ENCODE peak calls at places on chromosomes 5 and 9, in four cellular contexts. A is IMR-90, C is K562, M is endothelial cell of umbilical vein. K is an unnamed sample. For H3K9me1, the result is how much of the 10 kb centered on the place peaks cover.

GRCh38 chr5:170438581-170438980 is 49.4 kb upstream of the KCNMB1 start:
- DNase-seq in C (no peak), M (no peak), A (no peak), K (no peak)

GRCh38 chr9:91214086-91214485 is 147.6 kb downstream of the AUH start:
- DNase-seq in M (peak), A (peak), C (no peak), K (no peak)

GRCh38 chr5:78899922-78900362 is 85.2 kb downstream of the ARSB start:
- DNase-seq in M (peak), A (peak), C (peak), K (peak)

GRCh38 chr5:132372122-132372521 is 2.6 kb downstream of the SLC22A5 start:
- DNase-seq in C (peak), M (no peak), A (no peak), K (no peak)

GRCh38 chr9:86349271-86349670 is 4.9 kb downstream of the TUT7 start:
- DNase-seq in A (peak), M (peak), C (no peak), K (no peak)

GRCh38 chr9:107999890-108000289 is 510.3 kb upstream of the KLF4 start:
- DNase-seq in A (no peak), M (no peak), C (no peak), K (no peak)

GRCh38 chr5:103207653-103208052 is 50.9 kb upstream of the MACIR start:
- DNase-seq in C (no peak), A (peak), M (peak), K (no peak)

GRCh38 chr9:109063765-109064164 is 50.5 kb upstream of the CTNNAL1 start:
- DNase-seq in M (no peak), C (no peak), A (peak), K (no peak)

GRCh38 chr5:107300928-107301327 is 369.8 kb downstream of the EFNA5 start:
- DNase-seq in M (no peak), A (no peak), C (no peak), K (no peak)

GRCh38 chr5:148297695-148298094 is 14.5 kb upstream of the SPINK7 start:
- DNase-seq in M (no peak), A (no peak), C (no peak), K (no peak)

GRCh38 chr5:111551120-111551519 is 38.8 kb upstream of the STARD4 start:
- DNase-seq in C (no peak), M (peak), A (no peak), K (no peak)

GRCh38 chr5:55383254-55383653 is 75.5 kb downstream of the MTREX start:
- DNase-seq in M (no peak), A (no peak), C (no peak), K (no peak)

GRCh38 chr9:133727876-133728441 is 10.2 kb downstream of the SARDH start:
- DNase-seq in A (no peak), M (no peak), C (peak), K (no peak)

GRCh38 chr9:80294318-80294717 is 722.6 kb downstream of the TLE4 start:
- DNase-seq in A (no peak), M (no peak), C (no peak), K (no peak)

GRCh38 chr9:131140112-131140511 is 14.7 kb downstream of the NUP214 start:
- DNase-seq in C (no peak), M (no peak), A (no peak), K (no peak)

GRCh38 chr5:177472460-177473441 is 683 bp downstream of the DBN1 start:
- DNase-seq in M (peak), C (peak), A (no peak), K (no peak)

GRCh38 chr9:38227656-38228055 is 158.6 kb upstream of the SHB start:
- DNase-seq in A (peak), M (no peak), C (no peak), K (no peak)

GRCh38 chr9:96660693-96661248 is 5.7 kb upstream of the PRXL2C start:
- DNase-seq in C (no peak), M (no peak), A (no peak), K (no peak)

GRCh38 chr9:121895836-121896544 is 197.1 kb downstream of the TTLL11 start:
- DNase-seq in M (peak), C (no peak), A (peak), K (no peak)

GRCh38 chr5:79829260-79829659 is 139.6 kb downstream of the CMYA5 start:
- DNase-seq in A (no peak), M (no peak), C (peak), K (no peak)

GRCh38 chr5:119291056-119291455 is 64.8 kb upstream of the TNFAIP8 start:
- DNase-seq in M (no peak), A (no peak), C (no peak), K (no peak)

GRCh38 chr5:141343242-141343952 is at the start of gene PCDHGA3:
- DNase-seq in A (peak), M (peak), C (peak), K (no peak)

GRCh38 chr9:35611230-35611797 is 6.3 kb downstream of the TESK1 start:
- DNase-seq in C (peak), A (peak), M (peak), K (no peak)

GRCh38 chr9:18632624-18633407 is 158.9 kb downstream of the ADAMTSL1 start:
- DNase-seq in A (peak), C (no peak), M (peak), K (no peak)

GRCh38 chr5:24905123-24905522 is 260.3 kb upstream of the CDH10 start:
- DNase-seq in A (no peak), M (no peak), C (no peak), K (no peak)

GRCh38 chr5:160315968-160316367 is 3.6 kb upstream of the CCNJL start:
- DNase-seq in M (peak), C (no peak), A (peak), K (peak)

GRCh38 chr5:108636135-108636888 is 111.4 kb upstream of the FER start:
- DNase-seq in A (no peak), M (no peak), C (no peak), K (no peak)

GRCh38 chr9:114883709-114884108 is 46.7 kb downstream of the TNFSF8 start:
- DNase-seq in A (no peak), M (no peak), C (no peak), K (no peak)

GRCh38 chr5:107743357-107744000 is 72.7 kb upstream of the EFNA5 start:
- DNase-seq in A (peak), C (no peak), M (no peak), K (peak)

GRCh38 chr9:133403766-133404439 is 13.9 kb downstream of the REXO4 start:
- DNase-seq in A (no peak), M (peak), C (peak), K (peak)

GRCh38 chr5:153860482-153860881 is 178.2 kb downstream of the FAM114A2 start:
- DNase-seq in C (no peak), M (no peak), A (no peak), K (no peak)

GRCh38 chr5:119583684-119584083 is 45.7 kb upstream of the FAM170A start:
- DNase-seq in C (no peak), A (no peak), M (no peak), K (no peak)

GRCh38 chr9:126720661-126721530 is 83.9 kb upstream of the ZBTB43 start:
- DNase-seq in C (no peak), M (no peak), A (no peak), K (no peak)

GRCh38 chr5:122078116-122078865 is at the start of gene LOX:
- DNase-seq in C (no peak), M (peak), A (peak), K (no peak)

GRCh38 chr9:109590945-109591344 is 92.8 kb upstream of the PTPN3 start:
- DNase-seq in A (no peak), M (no peak), C (no peak), K (no peak)

GRCh38 chr9:116549061-116549664 is 137.9 kb upstream of the TRIM32 start:
- DNase-seq in M (no peak), C (peak), A (peak), K (peak)

GRCh38 chr5:149422429-149423286 is 43.6 kb upstream of the IL17B start:
- DNase-seq in A (peak), C (no peak), M (peak), K (no peak)
- H3K4me2 ChIP-seq in A (peak), C (no peak), M (no peak), K (no peak)

DNA sequence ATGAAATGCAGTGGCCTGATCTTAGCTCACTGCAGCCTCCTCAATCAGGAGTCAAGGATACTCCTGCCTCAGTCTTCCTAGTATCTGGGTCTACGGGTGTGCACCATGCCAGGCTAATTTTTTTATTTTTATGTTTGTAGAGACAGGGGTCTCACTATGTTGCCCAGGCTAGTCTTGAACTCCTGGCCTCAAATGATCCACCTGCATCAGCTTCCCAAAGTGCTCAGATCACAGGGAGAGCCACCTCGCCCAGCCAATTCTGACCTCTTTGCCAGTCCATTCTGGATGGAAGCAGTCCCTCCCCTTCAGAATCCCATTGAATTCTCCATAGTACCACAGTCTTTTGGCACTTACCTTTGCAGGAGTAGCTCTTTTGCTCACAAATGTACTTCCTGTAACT is 1.7 kb upstream of the CANX start:
- DNase-seq in A (no peak), M (no peak), C (no peak), K (no peak)
- H3K4me3 ChIP-seq in A (no peak), M (no peak), C (peak), K (no peak)

GRCh38 chr5:143262393-143263174 is 140.9 kb downstream of the NR3C1 start:
- DNase-seq in A (peak), M (peak), C (peak), K (no peak)

GRCh38 chr5:143258559-143259253 is 144.8 kb downstream of the NR3C1 start:
- DNase-seq in M (no peak), C (no peak), A (peak), K (no peak)

GRCh38 chr5:143259254-143259605 is 144.3 kb downstream of the NR3C1 start:
- DNase-seq in M (no peak), C (no peak), A (no peak), K (no peak)

GRCh38 chr5:143263272-143263810 is 140.1 kb downstream of the NR3C1 start:
- DNase-seq in M (no peak), A (peak), C (no peak), K (no peak)

GRCh38 chr5:143261748-143262392 is 141.6 kb downstream of the NR3C1 start:
- DNase-seq in M (no peak), C (no peak), A (peak), K (peak)
- H3K9me1 ChIP-seq in M (under half), C (under half), A (under half), K (under half)

GRCh38 chr5:116419258-116419657 is 155.4 kb downstream of the SEMA6A start:
- DNase-seq in C (no peak), M (no peak), A (no peak), K (no peak)
- H3K4me2 ChIP-seq in C (no peak), M (no peak), A (no peak), K (no peak)

GRCh38 chr9:137452761-137453642 is 6.1 kb downstream of the NSMF start:
- DNase-seq in C (no peak), M (no peak), A (no peak), K (no peak)
- H3K4me3 ChIP-seq in C (no peak), M (no peak), A (no peak), K (no peak)